ENCODE peak calls at places on chromosome 13, in nine cellular contexts. E is suprapubic skin; X is MM.1S; V is colonic mucosa; A is fibroblast of lung; I is ascending aorta; L is naive thymus-derived CD4-positive, alpha-beta T cell; D is HCT116; T is BE2C. U is an unnamed sample. For H3K4me1, H3K9me3 and H3K27me3, the result is how much of the 10 kb centered on the place peaks cover.

GRCh38 chr13:23695711-23696512 is 125.7 kb downstream of the TNFRSF19 start:
- DNase-seq in E (no peak), X (no peak), V (peak), A (no peak), I (no peak), L (peak), D (no peak), T (no peak), U (no peak)

GRCh38 chr13:24900507-24900906 is 136.5 kb downstream of the RNF17 start:
- DNase-seq in E (no peak), X (no peak), V (no peak), A (no peak), I (no peak), L (no peak), D (no peak), T (no peak), U (no peak)

GRCh38 chr13:60318186-60318585 is 78.8 kb upstream of the TDRD3 start:
- DNase-seq in E (no peak), X (no peak), V (no peak), A (no peak), I (no peak), L (no peak), D (no peak), T (no peak), U (no peak)

GRCh38 chr13:64078480-64078936 is 2662.9 kb upstream of the PCDH20 start:
- DNase-seq in E (no peak), X (no peak), V (no peak), A (no peak), I (no peak), L (no peak), D (no peak), T (no peak), U (no peak)

GRCh38 chr13:51865838-51866237 is 4.1 kb downstream of the CCDC70 start:
- DNase-seq in E (no peak), X (no peak), V (no peak), A (no peak), I (no peak), L (no peak), D (no peak), T (no peak), U (no peak)

GRCh38 chr13:51920267-51920666 is 58.5 kb downstream of the CCDC70 start:
- DNase-seq in E (no peak), X (no peak), V (no peak), A (no peak), I (no peak), L (no peak), D (no peak), T (no peak), U (no peak)

GRCh38 chr13:63910406-63910957 is 2494.8 kb upstream of the PCDH20 start:
- DNase-seq in E (no peak), X (no peak), V (no peak), A (peak), I (no peak), L (no peak), D (no peak), T (peak), U (peak)

GRCh38 chr13:47135800-47136658 is 239.2 kb upstream of the HTR2A start:
- DNase-seq in E (no peak), X (no peak), V (no peak), A (no peak), I (no peak), L (no peak), D (no peak), T (no peak), U (no peak)

GRCh38 chr13:106373989-106374572 is 161.4 kb downstream of the EFNB2 start:
- DNase-seq in E (no peak), X (no peak), V (no peak), A (peak), I (no peak), L (no peak), D (no peak), T (no peak), U (no peak)

GRCh38 chr13:107301724-107302374 is 733.9 kb upstream of the ARGLU1 start:
- DNase-seq in E (no peak), X (no peak), V (no peak), A (peak), I (no peak), L (no peak), D (no peak), T (peak), U (no peak)

GRCh38 chr13:27822873-27823311 is 30.6 kb downstream of the GSX1 start:
- DNase-seq in E (no peak), X (no peak), V (no peak), A (peak), I (no peak), L (no peak), D (no peak), T (no peak), U (no peak)

GRCh38 chr13:65843314-65843731 is 1386.8 kb downstream of the PCDH9 start:
- DNase-seq in E (no peak), X (no peak), V (no peak), A (no peak), I (no peak), L (no peak), D (no peak), T (no peak), U (no peak)

GRCh38 chr13:92221916-92222315 is 823.5 kb downstream of the GPC5 start:
- DNase-seq in E (no peak), X (no peak), V (no peak), A (no peak), I (no peak), L (no peak), D (no peak), T (no peak), U (no peak)

GRCh38 chr13:103203750-103204330 is 137.6 kb upstream of the SLC10A2 start:
- DNase-seq in E (no peak), X (no peak), V (no peak), A (no peak), I (no peak), L (no peak), D (no peak), T (no peak), U (no peak)

GRCh38 chr13:73934771-73935170 is 199.4 kb downstream of the KLF12 start:
- DNase-seq in E (no peak), X (no peak), V (no peak), A (no peak), I (no peak), L (no peak), D (no peak), T (no peak), U (no peak)

GRCh38 chr13:21557995-21558394 is 46.0 kb downstream of the MICU2 start:
- DNase-seq in E (no peak), X (no peak), V (no peak), A (no peak), I (no peak), L (no peak), D (peak), T (peak), U (peak)

GRCh38 chr13:32530841-32531253 is 7.7 kb downstream of the N4BP2L2 start:
- DNase-seq in E (no peak), X (peak), V (peak), A (peak), I (no peak), L (no peak), D (no peak), T (no peak), U (no peak)

GRCh38 chr13:33229446-33230177 is 55.9 kb downstream of the STARD13 start:
- DNase-seq in E (no peak), X (no peak), V (no peak), A (no peak), I (no peak), L (no peak), D (no peak), T (peak), U (no peak)

GRCh38 chr13:24629320-24629719 is 50.9 kb upstream of the ATP12A start:
- DNase-seq in E (no peak), X (no peak), V (no peak), A (no peak), I (no peak), L (no peak), D (no peak), T (no peak), U (no peak)

GRCh38 chr13:36789061-36789460 is 30.0 kb upstream of the RFXAP start:
- DNase-seq in E (no peak), X (no peak), V (no peak), A (peak), I (no peak), L (no peak), D (no peak), T (no peak), U (no peak)

GRCh38 chr13:74575729-74576125 is 441.5 kb upstream of the KLF12 start:
- DNase-seq in E (peak), X (peak), V (peak), A (peak), I (peak), L (peak), D (no peak), T (peak), U (no peak)

GRCh38 chr13:80040219-80040976 is 300.5 kb downstream of the SPRY2 start:
- DNase-seq in E (no peak), X (no peak), V (peak), A (peak), I (no peak), L (no peak), D (peak), T (no peak), U (no peak)

GRCh38 chr13:70384156-70384555 is 275.9 kb upstream of the KLHL1 start:
- DNase-seq in E (no peak), X (no peak), V (no peak), A (no peak), I (no peak), L (no peak), D (no peak), T (no peak), U (no peak)

GRCh38 chr13:108226184-108226583 is 8.0 kb downstream of the ABHD13 start:
- DNase-seq in E (no peak), X (no peak), V (no peak), A (no peak), I (no peak), L (no peak), D (no peak), T (peak), U (no peak)

GRCh38 chr13:110757296-110757695 is 43.8 kb downstream of the ING1 start:
- DNase-seq in E (no peak), X (no peak), V (no peak), A (no peak), I (no peak), L (no peak), D (no peak), T (no peak), U (no peak)

GRCh38 chr13:110756268-110756667 is 42.8 kb downstream of the ING1 start:
- DNase-seq in E (no peak), X (no peak), V (no peak), A (peak), I (no peak), L (no peak), D (no peak), T (no peak), U (no peak)

GRCh38 chr13:110760611-110761010 is 47.1 kb downstream of the ING1 start:
- DNase-seq in E (no peak), X (no peak), V (no peak), A (no peak), I (no peak), L (no peak), D (no peak), T (no peak), U (no peak)

GRCh38 chr13:110759710-110760109 is 46.2 kb downstream of the ING1 start:
- DNase-seq in E (no peak), X (no peak), V (no peak), A (peak), I (no peak), L (no peak), D (no peak), T (no peak), U (no peak)

GRCh38 chr13:110758195-110758594 is 44.7 kb downstream of the ING1 start:
- DNase-seq in E (no peak), X (no peak), V (no peak), A (peak), I (no peak), L (no peak), D (no peak), T (no peak), U (no peak)
- H3K4me1 ChIP-seq in E (under half), X (under half), V (under half), A (under half), I (under half), L (under half), D (under half), T (under half), U (under half)

GRCh38 chr13:112255550-112256120 is 120.5 kb upstream of the SPACA7 start:
- DNase-seq in E (no peak), X (no peak), V (no peak), A (no peak), I (no peak), L (no peak), D (no peak), T (no peak), U (no peak)
- H3K9me3 ChIP-seq in E (under half), X (under half), V (under half), A (under half), I (under half), L (under half), D (under half), T (under half), U (under half)

GRCh38 chr13:45654633-45655349 is 39.3 kb upstream of the ERICH6B start:
- DNase-seq in E (no peak), X (no peak), V (no peak), A (no peak), I (no peak), L (no peak), D (no peak), T (no peak), U (no peak)

GRCh38 chr13:45662122-45662521 is 40.0 kb upstream of the CBY2 start:
- DNase-seq in E (no peak), X (no peak), V (no peak), A (no peak), I (no peak), L (no peak), D (no peak), T (no peak), U (no peak)

GRCh38 chr13:45659536-45659935 is 42.6 kb upstream of the CBY2 start:
- DNase-seq in E (no peak), X (no peak), V (no peak), A (no peak), I (no peak), L (no peak), D (no peak), T (no peak), U (no peak)

DNA sequence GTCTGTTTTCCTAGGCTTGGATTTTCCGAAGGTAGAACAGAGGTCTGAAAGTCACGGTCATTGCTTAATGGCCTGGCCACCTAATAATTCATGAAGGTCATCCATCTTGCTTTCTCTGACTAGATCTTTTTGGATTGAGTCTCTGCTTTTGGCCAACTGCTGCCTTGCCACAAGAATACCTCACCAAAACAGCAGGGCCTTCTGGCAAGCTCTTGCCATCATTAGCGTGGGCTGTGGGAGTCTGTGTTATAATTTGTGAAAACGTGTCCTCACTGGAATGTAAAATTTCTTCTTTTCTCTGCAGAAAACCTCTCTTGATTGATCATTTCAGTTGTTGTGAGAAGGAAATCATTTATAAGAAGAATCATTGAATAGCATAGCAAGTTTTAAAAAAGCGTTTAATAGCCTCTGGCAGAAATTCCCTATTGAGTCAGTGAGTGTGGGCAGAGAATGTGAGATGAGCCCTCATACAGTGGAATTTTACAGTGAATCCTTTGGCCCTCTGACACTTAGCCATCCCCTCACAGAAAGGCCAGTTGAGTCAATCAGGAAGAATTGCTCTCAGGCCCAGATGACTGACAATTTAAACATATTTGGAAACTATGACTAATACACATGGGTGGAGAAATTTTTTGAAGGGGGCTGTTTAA is 43.2 kb upstream of the ERICH6B start:
- DNase-seq in E (no peak), X (no peak), V (no peak), A (no peak), I (no peak), L (no peak), D (no peak), T (no peak), U (no peak)
- H3K27me3 ChIP-seq in E (under half), X (under half), V (under half), A (under half), I (under half), L (under half), D (under half), T (under half), U (under half)

GRCh38 chr13:19181021-19181620 is 503 bp downstream of the TUBA3C start:
- DNase-seq in E (no peak), X (no peak), V (no peak), A (no peak), I (no peak), L (no peak), D (no peak), T (no peak), U (no peak)

GRCh38 chr13:19181621-19182485 is at the start of gene TUBA3C:
- DNase-seq in E (peak), X (no peak), V (peak), A (no peak), I (no peak), L (no peak), D (no peak), T (no peak), U (no peak)

GRCh38 chr13:19178901-19179593 is 2.6 kb downstream of the TUBA3C start:
- DNase-seq in E (peak), X (no peak), V (no peak), A (no peak), I (no peak), L (no peak), D (no peak), T (no peak), U (no peak)

GRCh38 chr13:19182536-19182935 is 912 bp upstream of the TUBA3C start:
- DNase-seq in E (no peak), X (no peak), V (peak), A (no peak), I (no peak), L (no peak), D (no peak), T (no peak), U (no peak)

DNA sequence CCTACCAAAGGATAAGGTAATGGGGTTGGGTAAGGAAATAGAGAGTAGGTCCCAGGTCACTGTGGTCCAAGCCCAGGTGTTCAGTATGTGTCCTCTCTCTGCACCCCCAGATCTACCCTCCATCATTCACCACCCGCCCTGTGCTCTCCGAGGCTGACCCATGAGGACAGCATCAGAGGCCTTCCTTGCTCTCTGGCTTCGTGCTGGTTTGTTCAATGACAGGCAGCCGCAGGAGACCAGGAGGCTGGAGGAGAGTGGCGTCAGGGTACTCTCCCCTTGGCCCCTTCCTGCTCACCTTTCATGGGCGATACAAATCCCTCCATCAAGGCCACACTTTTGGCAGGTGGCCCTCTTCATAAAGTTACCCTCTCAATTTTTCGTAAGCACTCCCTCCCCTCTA is 1.7 kb downstream of the TUBA3C start:
- DNase-seq in E (peak), X (no peak), V (no peak), A (no peak), I (no peak), L (no peak), D (no peak), T (no peak), U (no peak)
- H3K4me1 ChIP-seq in E (under half), X (under half), V (under half), A (under half), I (under half), L (under half), D (under half), T (under half), U (under half)

GRCh38 chr13:40306817-40307216 is 359.6 kb downstream of the FOXO1 start:
- DNase-seq in E (no peak), X (no peak), V (no peak), A (no peak), I (no peak), L (no peak), D (no peak), T (no peak), U (no peak)
- H3K9me3 ChIP-seq in E (under half), X (under half), V (under half), A (under half), I (under half), L (under half), D (under half), T (under half), U (under half)

DNA sequence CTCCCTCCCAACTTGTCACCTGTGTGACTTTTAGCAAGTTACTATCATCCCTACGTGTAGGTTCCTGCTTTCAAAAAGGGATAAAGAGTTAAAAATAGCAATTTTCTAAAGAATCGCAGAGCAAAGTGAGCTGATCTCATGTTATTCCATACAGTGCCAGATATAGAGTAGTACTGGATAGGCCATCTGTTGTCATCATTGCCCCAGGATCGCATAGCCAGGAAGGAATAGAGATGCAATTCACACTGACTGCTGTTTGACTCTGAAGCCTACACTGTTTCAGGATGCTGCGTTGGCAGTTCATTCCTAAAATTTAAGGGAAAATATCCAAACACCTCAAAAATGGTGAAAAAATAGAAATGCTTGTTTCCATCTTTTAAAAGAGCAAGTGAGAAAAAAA is 138.9 kb downstream of the SHISA2 start:
- DNase-seq in E (no peak), X (no peak), V (no peak), A (no peak), I (no peak), L (no peak), D (no peak), T (no peak), U (no peak)
- H3K27me3 ChIP-seq in E (under half), X (under half), V (under half), A (under half), I (under half), L (under half), D (half or more), T (under half), U (under half)

GRCh38 chr13:113410472-113411201 is 42.7 kb downstream of the ADPRHL1 start:
- DNase-seq in E (peak), X (no peak), V (peak), A (peak), I (peak), L (no peak), D (peak), T (no peak), U (no peak)
- H3K4me1 ChIP-seq in E (under half), X (under half), V (under half), A (under half), I (under half), L (under half), D (under half), T (under half), U (under half)

DNA sequence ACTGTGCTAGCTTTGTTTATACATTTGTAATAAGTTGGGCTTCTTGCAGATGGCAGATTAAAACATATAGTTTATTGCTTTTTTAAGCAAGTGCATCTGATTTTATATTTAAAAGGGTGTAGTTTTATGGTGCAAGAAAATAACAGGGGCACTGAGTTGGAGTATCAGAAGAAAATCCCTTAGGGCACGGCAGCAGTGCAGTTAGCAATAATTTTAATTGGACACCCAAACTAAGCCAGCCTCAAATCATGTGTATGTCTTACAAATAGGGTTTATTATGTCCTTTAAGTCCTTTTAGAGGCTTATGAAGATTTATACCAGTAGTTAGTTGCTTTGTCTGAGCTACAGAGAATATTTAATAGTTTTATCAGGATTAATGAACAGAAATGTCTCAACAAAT is 57.4 kb downstream of the GPC6 start:
- DNase-seq in E (no peak), X (no peak), V (no peak), A (no peak), I (no peak), L (no peak), D (no peak), T (no peak), U (no peak)
- H3K9me3 ChIP-seq in E (under half), X (under half), V (under half), A (under half), I (under half), L (under half), D (under half), T (under half), U (under half)

GRCh38 chr13:111412251-111412650 is 91.8 kb downstream of the TEX29 start:
- DNase-seq in E (no peak), X (no peak), V (no peak), A (no peak), I (no peak), L (no peak), D (no peak), T (no peak), U (no peak)
- H3K27me3 ChIP-seq in E (half or more), X (under half), V (under half), A (under half), I (under half), L (under half), D (under half), T (half or more), U (half or more)

GRCh38 chr13:31138515-31138914 is 23.2 kb downstream of the HSPH1 start:
- DNase-seq in E (no peak), X (no peak), V (no peak), A (no peak), I (no peak), L (no peak), D (no peak), T (no peak), U (no peak)
- H3K4me1 ChIP-seq in E (under half), X (under half), V (under half), A (under half), I (under half), L (under half), D (under half), T (under half), U (under half)